ENCODE peak calls at places on chromosomes 7 and 10, in eight cellular contexts. One of them, this sample, is unnamed.
A peak's percentile ranks its signal among the peaks of the same experiment; 100 is the strongest.

GRCh38 chr7:110600983-110601382 is 489.9 kb upstream of the LRRN3 start:
- DNase-seq in fibroblast of pulmonary artery: no peak
- DNase-seq in EH: peak; percentile 71
- DNase-seq in astrocyte of the spinal cord: no peak
- DNase-seq in brain pericyte: no peak
- DNase-seq in GM23338: no peak
- DNase-seq in GM12878: no peak
- DNase-seq in cerebellar cortex: no peak
- DNase-seq in this sample: no peak

GRCh38 chr7:96388620-96389383 is 66.9 kb upstream of the SLC25A13 start:
- DNase-seq in fibroblast of pulmonary artery: peak; percentile 78
- DNase-seq in EH: peak; percentile 74
- DNase-seq in astrocyte of the spinal cord: peak; percentile 80
- DNase-seq in brain pericyte: peak; percentile 21
- DNase-seq in GM23338: peak; percentile 11
- DNase-seq in GM12878: no peak
- DNase-seq in cerebellar cortex: no peak
- DNase-seq in this sample: peak; percentile 21

GRCh38 chr10:86711237-86711956 is 43.1 kb downstream of the LDB3 start:
- DNase-seq in fibroblast of pulmonary artery: peak; percentile 90
- DNase-seq in EH: peak; percentile 92
- DNase-seq in astrocyte of the spinal cord: peak; percentile 92
- DNase-seq in brain pericyte: peak; percentile 55
- DNase-seq in GM23338: peak; percentile 94
- DNase-seq in GM12878: peak; percentile 45
- DNase-seq in cerebellar cortex: peak; percentile 87
- DNase-seq in this sample: peak; percentile 89

GRCh38 chr7:13797545-13797944 is 191.9 kb downstream of the ETV1 start:
- DNase-seq in fibroblast of pulmonary artery: peak; percentile 29
- DNase-seq in EH: no peak
- DNase-seq in astrocyte of the spinal cord: peak; percentile 36
- DNase-seq in brain pericyte: peak; percentile 10
- DNase-seq in GM23338: peak; percentile 55
- DNase-seq in GM12878: no peak
- DNase-seq in cerebellar cortex: no peak
- DNase-seq in this sample: no peak

GRCh38 chr7:5792268-5792667 is 10.8 kb upstream of the RNF216 start:
- DNase-seq in fibroblast of pulmonary artery: no peak
- DNase-seq in EH: no peak
- DNase-seq in astrocyte of the spinal cord: no peak
- DNase-seq in brain pericyte: no peak
- DNase-seq in GM23338: no peak
- DNase-seq in GM12878: no peak
- DNase-seq in cerebellar cortex: no peak
- DNase-seq in this sample: no peak

GRCh38 chr7:94810496-94810895 is 96.9 kb upstream of the PPP1R9A start:
- DNase-seq in fibroblast of pulmonary artery: no peak
- DNase-seq in EH: peak; percentile 3
- DNase-seq in astrocyte of the spinal cord: no peak
- DNase-seq in brain pericyte: no peak
- DNase-seq in GM23338: no peak
- DNase-seq in GM12878: no peak
- DNase-seq in cerebellar cortex: no peak
- DNase-seq in this sample: no peak

GRCh38 chr10:77784856-77785255 is 141.7 kb downstream of the DLG5 start:
- DNase-seq in fibroblast of pulmonary artery: peak; percentile 64
- DNase-seq in EH: peak; percentile 87
- DNase-seq in astrocyte of the spinal cord: peak; percentile 87
- DNase-seq in brain pericyte: no peak
- DNase-seq in GM23338: no peak
- DNase-seq in GM12878: no peak
- DNase-seq in cerebellar cortex: no peak
- DNase-seq in this sample: no peak

GRCh38 chr7:132779164-132779563 is 202.9 kb upstream of the PLXNA4 start:
- DNase-seq in fibroblast of pulmonary artery: no peak
- DNase-seq in EH: no peak
- DNase-seq in astrocyte of the spinal cord: no peak
- DNase-seq in brain pericyte: no peak
- DNase-seq in GM23338: no peak
- DNase-seq in GM12878: no peak
- DNase-seq in cerebellar cortex: no peak
- DNase-seq in this sample: no peak

GRCh38 chr7:41425926-41426325 is 277.0 kb downstream of the INHBA start:
- DNase-seq in fibroblast of pulmonary artery: peak; percentile 67
- DNase-seq in EH: peak; percentile 89
- DNase-seq in astrocyte of the spinal cord: peak; percentile 80
- DNase-seq in brain pericyte: no peak
- DNase-seq in GM23338: no peak
- DNase-seq in GM12878: no peak
- DNase-seq in cerebellar cortex: no peak
- DNase-seq in this sample: peak; percentile 70

GRCh38 chr7:45625067-45625466 is 50.9 kb downstream of the ADCY1 start:
- DNase-seq in fibroblast of pulmonary artery: no peak
- DNase-seq in EH: peak; percentile 12
- DNase-seq in astrocyte of the spinal cord: no peak
- DNase-seq in brain pericyte: no peak
- DNase-seq in GM23338: no peak
- DNase-seq in GM12878: no peak
- DNase-seq in cerebellar cortex: no peak
- DNase-seq in this sample: no peak

GRCh38 chr10:92574545-92575377 is 868 bp upstream of the IDE start:
- DNase-seq in fibroblast of pulmonary artery: peak; percentile 59
- DNase-seq in EH: no peak
- DNase-seq in astrocyte of the spinal cord: no peak
- DNase-seq in brain pericyte: no peak
- DNase-seq in GM23338: peak; percentile 78
- DNase-seq in GM12878: no peak
- DNase-seq in cerebellar cortex: no peak
- DNase-seq in this sample: no peak

GRCh38 chr10:70773965-70774809 is 11.0 kb downstream of the TBATA start:
- DNase-seq in fibroblast of pulmonary artery: no peak
- DNase-seq in EH: no peak
- DNase-seq in astrocyte of the spinal cord: no peak
- DNase-seq in brain pericyte: no peak
- DNase-seq in GM23338: no peak
- DNase-seq in GM12878: no peak
- DNase-seq in cerebellar cortex: no peak
- DNase-seq in this sample: no peak

GRCh38 chr7:80783688-80784327 is 135.0 kb downstream of the SEMA3C start:
- DNase-seq in fibroblast of pulmonary artery: peak; percentile 35
- DNase-seq in EH: peak; percentile 77
- DNase-seq in astrocyte of the spinal cord: peak; percentile 85
- DNase-seq in brain pericyte: peak; percentile 41
- DNase-seq in GM23338: no peak
- DNase-seq in GM12878: no peak
- DNase-seq in cerebellar cortex: no peak
- DNase-seq in this sample: peak; percentile 20

GRCh38 chr7:116236020-116236630 is 25.8 kb downstream of the TES start:
- DNase-seq in fibroblast of pulmonary artery: peak; percentile 80
- DNase-seq in EH: peak; percentile 67
- DNase-seq in astrocyte of the spinal cord: peak; percentile 71
- DNase-seq in brain pericyte: no peak
- DNase-seq in GM23338: peak; percentile 67
- DNase-seq in GM12878: no peak
- DNase-seq in cerebellar cortex: peak; percentile 25
- DNase-seq in this sample: peak; percentile 68

GRCh38 chr7:2175091-2175490 is 57.7 kb downstream of the MAD1L1 start:
- DNase-seq in fibroblast of pulmonary artery: no peak
- DNase-seq in EH: no peak
- DNase-seq in astrocyte of the spinal cord: no peak
- DNase-seq in brain pericyte: no peak
- DNase-seq in GM23338: no peak
- DNase-seq in GM12878: no peak
- DNase-seq in cerebellar cortex: no peak
- DNase-seq in this sample: no peak

GRCh38 chr10:16497911-16498310 is 23.8 kb downstream of the C1QL3 start:
- DNase-seq in fibroblast of pulmonary artery: peak; percentile 30
- DNase-seq in EH: peak; percentile 17
- DNase-seq in astrocyte of the spinal cord: no peak
- DNase-seq in brain pericyte: no peak
- DNase-seq in GM23338: no peak
- DNase-seq in GM12878: no peak
- DNase-seq in cerebellar cortex: no peak
- DNase-seq in this sample: no peak

GRCh38 chr7:7324698-7325097 is 142.4 kb downstream of the C1GALT1 start:
- DNase-seq in fibroblast of pulmonary artery: no peak
- DNase-seq in EH: no peak
- DNase-seq in astrocyte of the spinal cord: no peak
- DNase-seq in brain pericyte: no peak
- DNase-seq in GM23338: no peak
- DNase-seq in GM12878: no peak
- DNase-seq in cerebellar cortex: no peak
- DNase-seq in this sample: peak; percentile 16

This sample was measured in MCF 10A.